ENCODE peak calls at places on chromosome 6, in nine cellular contexts. Z is heart left ventricle, U is fibroblast of pulmonary artery, C is cardiac fibroblast, A is GM23338, F is progenitor cell of endocrine pancreas, L is bronchial epithelial cell, M is lung, Q is stomach. W is an unnamed sample.

GRCh38 chr6:89680150-89680549 is 41.6 kb upstream of the LYRM2 start:
- DNase-seq in Z (no peak), U (peak), C (no peak), A (no peak), F (no peak), L (no peak), M (no peak), Q (no peak), W (no peak)

GRCh38 chr6:130613176-130613575 is 214.0 kb upstream of the SMLR1 start:
- DNase-seq in Z (no peak), U (no peak), C (no peak), A (no peak), F (no peak), L (no peak), M (no peak), Q (no peak), W (no peak)

GRCh38 chr6:152594726-152595125 is 42.4 kb downstream of the SYNE1 start:
- DNase-seq in Z (no peak), U (no peak), C (no peak), A (no peak), F (no peak), L (no peak), M (no peak), Q (no peak), W (no peak)

GRCh38 chr6:47936820-47937219 is 155.0 kb downstream of the OPN5 start:
- DNase-seq in Z (no peak), U (no peak), C (no peak), A (no peak), F (no peak), L (no peak), M (no peak), Q (no peak), W (no peak)

GRCh38 chr6:150667977-150668716 is 68.5 kb downstream of the PLEKHG1 start:
- DNase-seq in Z (peak), U (peak), C (peak), A (peak), F (peak), L (peak), M (peak), Q (peak), W (peak)

GRCh38 chr6:34462561-34462971 is 3.3 kb upstream of the PACSIN1 start:
- DNase-seq in Z (peak), U (peak), C (peak), A (peak), F (no peak), L (no peak), M (no peak), Q (peak), W (no peak)

GRCh38 chr6:3825851-3826581 is 23.2 kb upstream of the FAM50B start:
- DNase-seq in Z (peak), U (peak), C (peak), A (no peak), F (no peak), L (peak), M (peak), Q (peak), W (peak)

GRCh38 chr6:55281215-55281614 is 46.1 kb upstream of the GFRAL start:
- DNase-seq in Z (no peak), U (no peak), C (no peak), A (no peak), F (no peak), L (no peak), M (no peak), Q (no peak), W (no peak)

GRCh38 chr6:138307816-138308727 is 69.6 kb upstream of the SMIM28 start:
- DNase-seq in Z (peak), U (peak), C (peak), A (peak), F (no peak), L (no peak), M (no peak), Q (peak), W (no peak)

GRCh38 chr6:158770948-158771347 is 48.2 kb downstream of the EZR start:
- DNase-seq in Z (peak), U (no peak), C (no peak), A (no peak), F (no peak), L (no peak), M (no peak), Q (no peak), W (no peak)

GRCh38 chr6:142088858-142089216 is 43.9 kb upstream of the GJE1 start:
- DNase-seq in Z (peak), U (peak), C (peak), A (peak), F (peak), L (peak), M (no peak), Q (no peak), W (no peak)

GRCh38 chr6:136201735-136202134 is 48.4 kb downstream of the MTFR2 start:
- DNase-seq in Z (no peak), U (no peak), C (peak), A (no peak), F (no peak), L (peak), M (no peak), Q (no peak), W (no peak)

GRCh38 chr6:26055670-26056582 is 31.3 kb upstream of the HFE start:
- DNase-seq in Z (peak), U (peak), C (peak), A (peak), F (peak), L (peak), M (peak), Q (peak), W (peak)
- TF ChIP-seq CTCF in Z (no peak), U (no peak), C (no peak), A (no peak), F (no peak), L (no peak), M (no peak), Q (no peak), W (peak)

GRCh38 chr6:53074347-53074746 is 9.1 kb downstream of the FBXO9 start:
- DNase-seq in Z (no peak), U (no peak), C (no peak), A (no peak), F (no peak), L (no peak), M (no peak), Q (no peak), W (no peak)

GRCh38 chr6:53067799-53068442 is 2.7 kb downstream of the FBXO9 start:
- DNase-seq in Z (no peak), U (peak), C (no peak), A (no peak), F (no peak), L (no peak), M (no peak), Q (no peak), W (no peak)

GRCh38 chr6:53067307-53067706 is 2.1 kb downstream of the FBXO9 start:
- DNase-seq in Z (no peak), U (no peak), C (no peak), A (no peak), F (no peak), L (no peak), M (no peak), Q (no peak), W (no peak)

GRCh38 chr6:53069431-53069830 is 4.2 kb downstream of the FBXO9 start:
- DNase-seq in Z (no peak), U (no peak), C (no peak), A (no peak), F (no peak), L (no peak), M (no peak), Q (no peak), W (no peak)

GRCh38 chr6:53070808-53071207 is 5.6 kb downstream of the FBXO9 start:
- DNase-seq in Z (no peak), U (peak), C (no peak), A (no peak), F (no peak), L (no peak), M (no peak), Q (no peak), W (no peak)
- TF ChIP-seq CTCF in Z (no peak), U (peak), C (no peak), A (no peak), F (no peak), L (no peak), M (no peak), Q (no peak), W (no peak)

GRCh38 chr6:85110943-85111342 is 338.9 kb upstream of the NT5E start:
- DNase-seq in Z (no peak), U (no peak), C (no peak), A (no peak), F (no peak), L (no peak), M (no peak), Q (no peak), W (no peak)

GRCh38 chr6:85113934-85114582 is 335.8 kb upstream of the NT5E start:
- DNase-seq in Z (no peak), U (peak), C (peak), A (no peak), F (no peak), L (peak), M (no peak), Q (no peak), W (no peak)

GRCh38 chr6:85112540-85112939 is 337.3 kb upstream of the NT5E start:
- DNase-seq in Z (no peak), U (no peak), C (no peak), A (no peak), F (no peak), L (no peak), M (no peak), Q (no peak), W (no peak)

GRCh38 chr6:85114583-85114939 is 335.3 kb upstream of the NT5E start:
- DNase-seq in Z (no peak), U (no peak), C (no peak), A (no peak), F (no peak), L (no peak), M (no peak), Q (no peak), W (no peak)

GRCh38 chr6:85111481-85112001 is 338.3 kb upstream of the NT5E start:
- DNase-seq in Z (no peak), U (peak), C (peak), A (no peak), F (no peak), L (no peak), M (no peak), Q (no peak), W (no peak)
- TF ChIP-seq CTCF in Z (no peak), U (no peak), C (no peak), A (no peak), F (no peak), L (no peak), M (no peak), Q (no peak), W (no peak)

GRCh38 chr6:79546186-79546585 is 9.0 kb upstream of the LCA5 start:
- DNase-seq in Z (no peak), U (peak), C (peak), A (no peak), F (no peak), L (peak), M (no peak), Q (no peak), W (no peak)

GRCh38 chr6:79543886-79544285 is 6.7 kb upstream of the LCA5 start:
- DNase-seq in Z (no peak), U (no peak), C (no peak), A (no peak), F (no peak), L (no peak), M (no peak), Q (no peak), W (no peak)

GRCh38 chr6:79543411-79543810 is 6.2 kb upstream of the LCA5 start:
- DNase-seq in Z (no peak), U (no peak), C (no peak), A (no peak), F (no peak), L (no peak), M (no peak), Q (no peak), W (no peak)

GRCh38 chr6:79544299-79544927 is 7.2 kb upstream of the LCA5 start:
- DNase-seq in Z (no peak), U (peak), C (peak), A (peak), F (no peak), L (no peak), M (no peak), Q (no peak), W (no peak)

DNA sequence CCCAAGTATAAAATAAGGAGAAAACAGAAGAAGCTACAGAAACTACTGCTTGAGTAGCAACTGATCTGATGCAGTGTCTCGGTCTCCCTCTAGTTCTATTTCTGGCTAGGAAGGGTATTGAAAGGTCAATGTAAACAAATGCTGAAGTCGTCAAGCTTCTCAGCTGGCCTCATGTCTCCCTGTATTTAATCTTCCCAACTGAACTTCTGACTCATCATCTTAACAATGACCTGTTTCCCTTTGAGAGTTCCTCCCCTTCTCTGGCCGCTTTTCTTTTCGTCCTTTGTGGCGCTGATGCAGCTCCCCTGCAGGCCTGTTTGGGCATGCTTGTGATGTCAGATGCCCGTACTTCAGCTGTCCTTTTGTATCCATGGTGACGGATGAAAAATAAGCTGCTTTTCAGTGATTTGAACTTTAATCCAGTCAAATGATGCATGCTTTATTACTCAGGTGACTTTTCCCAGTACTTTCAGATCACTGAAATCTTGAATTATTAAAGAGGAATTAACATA is 7.8 kb upstream of the LCA5 start:
- DNase-seq in Z (peak), U (peak), C (peak), A (peak), F (peak), L (peak), M (peak), Q (peak), W (peak)
- TF ChIP-seq CTCF in Z (peak), U (peak), C (peak), A (peak), F (peak), L (peak), M (peak), Q (peak), W (peak)

GRCh38 chr6:166440729-166441128 is 58.0 kb upstream of the MPC1 start:
- DNase-seq in Z (no peak), U (no peak), C (no peak), A (no peak), F (no peak), L (no peak), M (no peak), Q (no peak), W (no peak)

GRCh38 chr6:166442131-166442530 is 59.4 kb upstream of the MPC1 start:
- DNase-seq in Z (no peak), U (no peak), C (no peak), A (no peak), F (no peak), L (no peak), M (no peak), Q (peak), W (no peak)

GRCh38 chr6:166440106-166440505 is 57.4 kb upstream of the MPC1 start:
- DNase-seq in Z (no peak), U (no peak), C (no peak), A (no peak), F (no peak), L (no peak), M (no peak), Q (no peak), W (no peak)

GRCh38 chr6:166443166-166443565 is 60.4 kb upstream of the MPC1 start:
- DNase-seq in Z (no peak), U (no peak), C (no peak), A (no peak), F (no peak), L (no peak), M (no peak), Q (peak), W (no peak)

DNA sequence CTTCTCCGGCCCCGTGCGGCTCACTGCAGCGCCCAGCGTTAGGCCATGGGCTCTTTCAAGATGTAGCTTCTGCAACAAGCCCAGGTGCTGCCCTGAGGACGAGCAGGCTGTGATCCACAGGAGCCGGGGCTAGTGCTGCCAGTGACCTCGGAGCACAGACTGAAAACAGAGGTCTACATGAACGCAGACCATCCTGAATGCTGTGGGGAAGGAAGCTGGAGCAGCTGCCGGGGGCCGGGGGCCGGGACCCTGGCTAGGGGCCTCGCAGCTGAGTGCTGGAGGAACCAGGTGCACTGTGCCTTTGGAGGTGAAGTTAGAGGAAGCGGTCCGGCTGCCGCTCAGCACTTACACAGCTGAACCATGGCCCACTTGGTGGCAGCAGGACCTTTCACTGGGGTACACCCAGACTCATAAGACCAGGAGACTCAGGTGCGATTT is 58.9 kb upstream of the MPC1 start:
- DNase-seq in Z (no peak), U (no peak), C (no peak), A (no peak), F (no peak), L (no peak), M (no peak), Q (no peak), W (no peak)
- TF ChIP-seq CTCF in Z (no peak), U (no peak), C (no peak), A (no peak), F (no peak), L (no peak), M (no peak), Q (no peak), W (no peak)

GRCh38 chr6:15755555-15755954 is 92.7 kb upstream of the DTNBP1 start:
- DNase-seq in Z (no peak), U (peak), C (peak), A (no peak), F (no peak), L (no peak), M (no peak), Q (no peak), W (no peak)
- TF ChIP-seq CTCF in Z (no peak), U (no peak), C (no peak), A (no peak), F (no peak), L (no peak), M (no peak), Q (no peak), W (no peak)

DNA sequence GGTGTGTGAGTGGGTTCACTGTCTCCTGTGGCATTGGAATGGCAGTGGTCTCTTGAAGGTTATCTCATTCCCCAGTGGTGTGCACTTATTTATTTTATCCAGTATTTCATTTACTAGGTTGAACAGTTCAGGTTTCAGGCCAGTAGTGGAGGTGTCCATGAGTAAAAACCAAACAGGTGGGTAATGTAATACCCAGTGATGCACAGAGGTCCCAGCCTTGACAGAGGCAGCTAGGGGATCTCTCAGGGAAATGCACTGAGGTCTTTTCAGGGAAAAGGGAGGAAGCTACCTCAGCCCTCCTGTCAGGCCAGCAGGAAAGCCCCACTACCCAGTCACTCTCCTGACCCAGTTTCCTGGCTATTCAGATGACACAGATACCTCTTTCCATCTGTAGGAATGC is 403.6 kb downstream of the UTRN start:
- DNase-seq in Z (no peak), U (no peak), C (no peak), A (no peak), F (no peak), L (no peak), M (no peak), Q (no peak), W (no peak)
- TF ChIP-seq CTCF in Z (no peak), U (no peak), C (no peak), A (no peak), F (no peak), L (no peak), M (no peak), Q (no peak), W (no peak)

GRCh38 chr6:26224940-26225847 is 138.0 kb downstream of the HFE start:
- DNase-seq in Z (no peak), U (peak), C (peak), A (peak), F (no peak), L (peak), M (no peak), Q (no peak), W (no peak)
- TF ChIP-seq CTCF in Z (no peak), U (peak), C (no peak), A (peak), F (peak), L (peak), M (no peak), Q (no peak), W (no peak)

GRCh38 chr6:155492061-155492735 is 36.6 kb upstream of the NOX3 start:
- DNase-seq in Z (no peak), U (no peak), C (no peak), A (no peak), F (no peak), L (no peak), M (no peak), Q (no peak), W (no peak)

GRCh38 chr6:155493026-155493693 is 37.5 kb upstream of the NOX3 start:
- DNase-seq in Z (no peak), U (no peak), C (no peak), A (no peak), F (no peak), L (no peak), M (no peak), Q (no peak), W (no peak)

GRCh38 chr6:155493694-155494143 is 38.1 kb upstream of the NOX3 start:
- DNase-seq in Z (no peak), U (peak), C (peak), A (peak), F (no peak), L (peak), M (peak), Q (peak), W (peak)

GRCh38 chr6:155497273-155497672 is 41.6 kb upstream of the NOX3 start:
- DNase-seq in Z (no peak), U (no peak), C (no peak), A (no peak), F (no peak), L (no peak), M (no peak), Q (no peak), W (no peak)

GRCh38 chr6:155495011-155495768 is 39.6 kb upstream of the NOX3 start:
- DNase-seq in Z (peak), U (peak), C (peak), A (peak), F (no peak), L (no peak), M (peak), Q (no peak), W (no peak)
- TF ChIP-seq CTCF in Z (no peak), U (peak), C (peak), A (peak), F (peak), L (no peak), M (peak), Q (no peak), W (no peak)

GRCh38 chr6:129500958-129501381 is 209.0 kb downstream of the ARHGAP18 start:
- DNase-seq in Z (no peak), U (peak), C (peak), A (peak), F (no peak), L (no peak), M (no peak), Q (no peak), W (no peak)
- TF ChIP-seq CTCF in Z (no peak), U (peak), C (peak), A (peak), F (peak), L (peak), M (no peak), Q (no peak), W (no peak)